ENCODE peak calls at places on chromosomes 5 and 9, in six cellular contexts. M is Peyer's patch, E is stomach, N is kidney epithelial cell, Q is cardiac muscle cell, V is choroid plexus epithelial cell. H is an unnamed sample.

GRCh38 chr9:133892193-133892920 is 99.8 kb downstream of the VAV2 start:
- DNase-seq in M (peak), E (no peak), N (no peak), Q (no peak), V (no peak), H (peak)

GRCh38 chr5:150438873-150439546 is 10.5 kb downstream of the RPS14 start:
- DNase-seq in M (no peak), E (no peak), N (no peak), Q (peak), V (peak), H (no peak)

GRCh38 chr5:56456002-56456401 is 222.9 kb upstream of the ANKRD55 start:
- DNase-seq in M (no peak), E (no peak), N (no peak), Q (no peak), V (no peak), H (no peak)

GRCh38 chr9:81492710-81493447 is 196.5 kb downstream of the TLE1 start:
- DNase-seq in M (no peak), E (no peak), N (peak), Q (peak), V (peak), H (peak)

GRCh38 chr5:155729684-155730059 is 597.3 kb upstream of the SGCD start:
- DNase-seq in M (no peak), E (no peak), N (no peak), Q (peak), V (no peak), H (no peak)

GRCh38 chr9:126481862-126482261 is 131.9 kb upstream of the LMX1B start:
- DNase-seq in M (no peak), E (no peak), N (no peak), Q (no peak), V (no peak), H (no peak)

GRCh38 chr9:75993434-75993833 is 103.0 kb downstream of the PCSK5 start:
- DNase-seq in M (no peak), E (no peak), N (peak), Q (peak), V (peak), H (no peak)

GRCh38 chr5:65395526-65396155 is 86.1 kb downstream of the ADAMTS6 start:
- DNase-seq in M (no peak), E (no peak), N (peak), Q (peak), V (peak), H (no peak)

GRCh38 chr9:111937781-111938426 is 41.3 kb downstream of the UGCG start:
- DNase-seq in M (no peak), E (no peak), N (no peak), Q (peak), V (peak), H (no peak)

GRCh38 chr9:91100878-91101450 is 260.8 kb downstream of the AUH start:
- DNase-seq in M (no peak), E (no peak), N (no peak), Q (no peak), V (peak), H (no peak)

GRCh38 chr5:41770799-41771198 is 99.4 kb downstream of the OXCT1 start:
- DNase-seq in M (no peak), E (no peak), N (no peak), Q (no peak), V (no peak), H (no peak)

GRCh38 chr5:54745599-54745998 is 228.0 kb downstream of the SNX18 start:
- DNase-seq in M (no peak), E (no peak), N (no peak), Q (no peak), V (no peak), H (no peak)

GRCh38 chr5:81121836-81122235 is 111.3 kb upstream of the CKMT2 start:
- DNase-seq in M (no peak), E (no peak), N (no peak), Q (no peak), V (peak), H (no peak)

GRCh38 chr9:77521091-77521490 is 127.0 kb downstream of the GNA14 start:
- DNase-seq in M (no peak), E (no peak), N (no peak), Q (peak), V (no peak), H (no peak)

GRCh38 chr9:110426052-110426709 is 88.5 kb upstream of the TXNDC8 start:
- DNase-seq in M (no peak), E (no peak), N (no peak), Q (peak), V (peak), H (no peak)

GRCh38 chr9:110432253-110432652 is 94.6 kb upstream of the TXNDC8 start:
- DNase-seq in M (no peak), E (no peak), N (no peak), Q (peak), V (peak), H (no peak)

GRCh38 chr9:110427497-110428104 is 89.9 kb upstream of the TXNDC8 start:
- DNase-seq in M (peak), E (peak), N (no peak), Q (peak), V (peak), H (no peak)

DNA sequence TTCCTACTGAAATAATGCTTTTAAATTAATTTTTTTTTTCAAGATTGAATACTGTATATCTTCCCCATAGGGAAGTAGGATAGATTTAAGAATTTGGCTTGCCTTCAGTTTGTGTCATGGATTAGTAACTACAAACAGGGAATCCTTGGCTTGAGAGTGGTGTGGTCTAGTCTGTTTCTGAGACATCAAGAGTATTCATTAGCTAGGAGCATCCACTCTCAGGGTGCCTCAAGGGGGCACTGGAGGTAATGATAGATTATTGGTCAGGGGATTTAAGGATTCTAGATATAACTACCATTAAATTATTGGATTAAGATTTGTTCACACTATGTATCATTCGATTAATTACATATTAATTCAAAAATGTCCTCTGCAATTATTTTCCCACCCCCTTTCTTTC is 91.8 kb upstream of the TXNDC8 start:
- DNase-seq in M (no peak), E (no peak), N (no peak), Q (no peak), V (peak), H (no peak)
- TF ChIP-seq CTCF in M (no peak), E (no peak), N (peak), Q (peak), V (peak), H (no peak)

GRCh38 chr5:10232386-10232785 is 17.3 kb downstream of the ATPSCKMT start:
- DNase-seq in M (no peak), E (no peak), N (no peak), Q (no peak), V (no peak), H (no peak)

GRCh38 chr5:10229306-10230048 is 20.2 kb downstream of the ATPSCKMT start:
- DNase-seq in M (no peak), E (no peak), N (no peak), Q (peak), V (peak), H (no peak)

GRCh38 chr5:10233011-10233410 is 16.7 kb downstream of the ATPSCKMT start:
- DNase-seq in M (no peak), E (no peak), N (no peak), Q (no peak), V (no peak), H (no peak)

GRCh38 chr5:10235350-10235749 is 14.3 kb downstream of the ATPSCKMT start:
- DNase-seq in M (no peak), E (no peak), N (no peak), Q (no peak), V (no peak), H (no peak)

DNA sequence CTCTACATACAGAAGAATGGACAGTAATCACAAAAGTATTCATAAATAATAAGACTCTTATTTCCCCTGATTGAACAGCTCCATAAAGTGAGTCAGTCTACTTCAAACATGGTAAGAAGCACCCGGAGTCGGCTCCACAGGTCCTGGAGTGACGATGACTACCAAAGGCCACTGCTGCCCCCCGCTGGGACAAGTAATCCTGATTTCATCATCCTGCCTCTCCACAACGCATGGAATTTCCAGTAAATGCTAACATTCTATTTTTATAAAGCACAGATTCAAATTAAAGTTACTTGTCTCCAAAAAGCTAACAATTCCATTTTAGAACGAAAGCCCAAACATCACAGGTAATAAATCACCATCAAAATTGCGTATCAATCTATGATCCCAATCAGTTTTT is 16.2 kb downstream of the ATPSCKMT start:
- DNase-seq in M (no peak), E (no peak), N (no peak), Q (peak), V (peak), H (no peak)
- TF ChIP-seq CTCF in M (peak), E (no peak), N (peak), Q (peak), V (no peak), H (peak)

GRCh38 chr9:121674952-121675351 is 23.5 kb downstream of the DAB2IP start:
- DNase-seq in M (no peak), E (no peak), N (no peak), Q (no peak), V (peak), H (no peak)

GRCh38 chr9:121673576-121673975 is 22.1 kb downstream of the DAB2IP start:
- DNase-seq in M (no peak), E (no peak), N (no peak), Q (no peak), V (no peak), H (no peak)

GRCh38 chr9:121670447-121670846 is 19.0 kb downstream of the DAB2IP start:
- DNase-seq in M (no peak), E (no peak), N (no peak), Q (peak), V (peak), H (no peak)

GRCh38 chr9:121671612-121672155 is 20.2 kb downstream of the DAB2IP start:
- DNase-seq in M (no peak), E (no peak), N (no peak), Q (peak), V (peak), H (no peak)

GRCh38 chr9:121672213-121672612 is 20.8 kb downstream of the DAB2IP start:
- DNase-seq in M (no peak), E (no peak), N (no peak), Q (peak), V (peak), H (no peak)
- TF ChIP-seq CTCF in M (no peak), E (no peak), N (no peak), Q (no peak), V (no peak), H (no peak)

DNA sequence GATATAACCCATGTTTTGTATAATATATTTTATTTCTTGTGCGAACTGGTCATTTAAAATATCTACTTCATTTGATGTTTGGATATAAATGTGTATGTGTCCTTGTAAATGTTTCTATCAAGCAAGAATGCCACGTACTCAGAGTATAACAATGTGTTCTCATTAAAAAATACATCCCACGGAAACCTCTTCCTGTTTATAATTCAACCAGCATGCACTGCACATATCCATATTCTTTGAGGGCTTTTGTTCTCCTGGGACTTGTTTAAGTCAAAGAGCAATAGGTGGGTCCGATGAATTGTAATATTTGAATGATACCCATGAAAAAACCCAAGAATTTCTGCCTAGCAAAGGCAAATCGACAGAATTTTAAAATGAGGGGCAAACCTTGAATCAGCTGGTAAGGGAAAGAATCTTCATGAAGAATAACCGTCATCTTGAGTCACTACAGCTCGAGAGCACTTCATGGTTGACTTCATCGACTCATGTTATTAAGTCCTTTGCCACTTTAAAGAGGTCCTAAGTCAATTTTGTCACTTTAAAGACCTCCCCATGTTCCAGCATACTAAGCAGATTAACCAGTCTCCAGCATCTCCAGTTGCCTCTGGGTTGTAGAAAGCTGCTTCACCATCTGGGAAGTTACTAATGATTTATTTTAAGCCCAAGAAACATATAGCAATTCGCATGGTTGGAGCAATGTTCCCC is 80.6 kb downstream of the NPR3 start:
- DNase-seq in M (no peak), E (no peak), N (no peak), Q (no peak), V (peak), H (peak)
- TF ChIP-seq CTCF in M (no peak), E (no peak), N (no peak), Q (no peak), V (no peak), H (no peak)

GRCh38 chr5:144390133-144390532 is 219.5 kb downstream of the KCTD16 start:
- DNase-seq in M (no peak), E (peak), N (no peak), Q (peak), V (peak), H (no peak)
- TF ChIP-seq CTCF in M (peak), E (no peak), N (peak), Q (no peak), V (peak), H (peak)

GRCh38 chr5:148844433-148845279 is 18.2 kb downstream of the ADRB2 start:
- DNase-seq in M (no peak), E (no peak), N (no peak), Q (no peak), V (no peak), H (no peak)
- TF ChIP-seq CTCF in M (no peak), E (no peak), N (no peak), Q (no peak), V (no peak), H (no peak)

GRCh38 chr5:126358525-126358924 is 64.7 kb upstream of the GRAMD2B start:
- DNase-seq in M (no peak), E (no peak), N (no peak), Q (no peak), V (peak), H (no peak)

GRCh38 chr5:126363658-126364057 is 59.6 kb upstream of the GRAMD2B start:
- DNase-seq in M (no peak), E (no peak), N (no peak), Q (peak), V (peak), H (no peak)

GRCh38 chr5:126357585-126358342 is 65.4 kb upstream of the GRAMD2B start:
- DNase-seq in M (no peak), E (no peak), N (no peak), Q (no peak), V (no peak), H (no peak)

GRCh38 chr5:126359884-126360283 is 63.3 kb upstream of the GRAMD2B start:
- DNase-seq in M (no peak), E (no peak), N (no peak), Q (peak), V (peak), H (no peak)

DNA sequence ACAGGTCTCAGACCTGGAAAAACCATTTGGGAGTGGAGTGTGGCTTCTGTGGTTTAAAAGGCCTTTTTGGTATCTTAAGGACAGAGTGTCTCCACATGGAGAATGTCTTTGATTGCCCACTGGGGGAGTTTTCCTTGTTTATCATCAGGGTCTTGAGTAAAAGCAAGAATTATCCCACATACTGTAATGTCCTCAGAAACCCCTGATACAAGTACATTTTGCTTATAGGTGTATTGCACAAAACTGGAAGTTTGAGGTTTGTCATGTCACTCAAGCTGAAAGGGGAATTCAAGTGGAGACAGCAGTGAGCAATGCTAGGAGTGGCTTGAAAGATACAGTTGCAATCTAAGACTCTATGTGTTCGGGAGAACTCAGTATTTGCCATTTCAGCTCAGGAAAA is 62.7 kb upstream of the GRAMD2B start:
- DNase-seq in M (no peak), E (no peak), N (no peak), Q (peak), V (peak), H (no peak)
- TF ChIP-seq CTCF in M (no peak), E (no peak), N (no peak), Q (no peak), V (no peak), H (no peak)

GRCh38 chr5:68730220-68731010 is 363.4 kb upstream of the SLC30A5 start:
- DNase-seq in M (no peak), E (no peak), N (peak), Q (peak), V (peak), H (no peak)
- TF ChIP-seq CTCF in M (no peak), E (no peak), N (no peak), Q (no peak), V (no peak), H (no peak)

GRCh38 chr9:137688261-137688660 is 69.5 kb downstream of the EHMT1 start:
- DNase-seq in M (no peak), E (no peak), N (no peak), Q (no peak), V (no peak), H (no peak)

GRCh38 chr9:137683307-137683864 is 64.6 kb downstream of the EHMT1 start:
- DNase-seq in M (no peak), E (no peak), N (no peak), Q (no peak), V (no peak), H (no peak)

GRCh38 chr9:137682431-137682991 is 63.7 kb downstream of the EHMT1 start:
- DNase-seq in M (no peak), E (no peak), N (no peak), Q (no peak), V (no peak), H (no peak)

GRCh38 chr9:137685886-137686420 is 67.1 kb downstream of the EHMT1 start:
- DNase-seq in M (no peak), E (no peak), N (no peak), Q (no peak), V (no peak), H (no peak)

GRCh38 chr9:137685035-137685885 is 66.5 kb downstream of the EHMT1 start:
- DNase-seq in M (no peak), E (no peak), N (no peak), Q (peak), V (peak), H (no peak)
- TF ChIP-seq CTCF in M (no peak), E (no peak), N (no peak), Q (no peak), V (no peak), H (no peak)

H was measured in LNCaP clone FGC.